ENCODE peak calls at places on chromosomes 1 and 21, in ten cellular contexts. J, U, G, Y, D, Z, R, K, M and C are unnamed samples.

GRCh38 chr1:17545354-17545753 is 5.9 kb downstream of the ARHGEF10L start:
- DNase-seq in Y (peak; percentile 64), U (peak; percentile 43), K (no peak), Z (peak; percentile 45), D (no peak), J (no peak), R (no peak), M (no peak), G (no peak), C (no peak)

GRCh38 chr1:190475394-190476250 is 2.0 kb downstream of the BRINP3 start:
- DNase-seq in R (no peak), G (peak; percentile 39), J (no peak), K (peak; percentile 82), Y (no peak), M (no peak), D (no peak), Z (peak; percentile 66), U (no peak), C (no peak)

GRCh38 chr1:44714944-44715571 is 15.9 kb downstream of the RNU5D-1 start:
- DNase-seq in G (peak; percentile 69), Y (peak; percentile 77), M (peak; percentile 61), K (peak; percentile 90), Z (peak; percentile 73), J (peak; percentile 43), U (peak; percentile 66), R (peak; percentile 72), D (peak; percentile 79), C (peak; percentile 76)

GRCh38 chr21:46161800-46162592 is 6.6 kb upstream of the FTCD start:
- DNase-seq in Y (no peak), Z (peak; percentile 12), M (peak; percentile 60), G (no peak), J (no peak), U (no peak), K (no peak), R (no peak), D (no peak), C (no peak)

GRCh38 chr1:90387825-90388224 is 329.3 kb downstream of the BARHL2 start:
- DNase-seq in Z (no peak), G (no peak), D (no peak), K (no peak), M (no peak), Y (no peak), U (no peak), J (no peak), R (no peak), C (no peak)

GRCh38 chr1:226814751-226815496 is 55.5 kb upstream of the PSEN2 start:
- DNase-seq in D (no peak), G (no peak), Y (peak; percentile 100), R (peak; percentile 63), K (no peak), J (peak; percentile 60), U (peak; percentile 89), Z (peak; percentile 79), M (peak; percentile 93), C (peak; percentile 87)

GRCh38 chr21:39141502-39141901 is 41.7 kb downstream of the PSMG1 start:
- DNase-seq in J (no peak), R (no peak), D (no peak), K (no peak), M (no peak), Z (peak; percentile 41), G (no peak), Y (no peak), U (no peak), C (no peak)

GRCh38 chr1:206556047-206556747 is 48.9 kb downstream of the RASSF5 start:
- DNase-seq in K (no peak), G (no peak), D (peak; percentile 76), J (no peak), R (no peak), U (no peak), Z (no peak), M (no peak), Y (no peak), C (no peak)

GRCh38 chr21:15058718-15059316 is 6.0 kb downstream of the NRIP1 start:
- DNase-seq in U (peak; percentile 29), Y (peak; percentile 47), J (no peak), M (no peak), K (no peak), Z (no peak), G (no peak), R (no peak), D (no peak), C (no peak)

GRCh38 chr1:96481410-96481809 is 240.2 kb upstream of the PTBP2 start:
- DNase-seq in U (no peak), R (no peak), J (no peak), Z (no peak), G (no peak), Y (no peak), M (no peak), K (no peak), D (no peak), C (no peak)

GRCh38 chr1:65265296-65266271 is 43.8 kb upstream of the DNAJC6 start:
- DNase-seq in G (peak; percentile 65), U (peak; percentile 46), K (peak; percentile 89), M (peak; percentile 13), Z (peak; percentile 36), Y (peak; percentile 42), R (peak; percentile 53), D (peak; percentile 38), J (peak; percentile 65), C (peak; percentile 67)

GRCh38 chr1:20361805-20362381 is 71.2 kb downstream of the VWA5B1 start:
- DNase-seq in G (peak; percentile 88), Z (peak; percentile 75), K (peak; percentile 97), J (peak; percentile 75), Y (peak; percentile 62), D (peak; percentile 47), R (peak; percentile 32), M (no peak), U (peak; percentile 55), C (peak; percentile 71)

GRCh38 chr1:218496561-218496960 is 151.4 kb downstream of the TGFB2 start:
- DNase-seq in J (no peak), Z (no peak), D (no peak), U (peak; percentile 100), G (no peak), M (no peak), K (no peak), R (no peak), Y (peak; percentile 100), C (peak; percentile 73)

GRCh38 chr21:45877821-45878469 is 103.6 kb upstream of the COL6A1 start:
- DNase-seq in R (no peak), Y (peak; percentile 61), J (no peak), Z (no peak), G (no peak), D (no peak), M (no peak), U (no peak), K (no peak), C (no peak)

GRCh38 chr1:168535536-168535935 is 8.3 kb downstream of the XCL2 start:
- DNase-seq in U (no peak), Y (no peak), R (no peak), K (no peak), Z (no peak), J (no peak), D (peak; percentile 44), G (no peak), M (no peak), C (no peak)

GRCh38 chr1:221793439-221794078 is 51.7 kb upstream of the DUSP10 start:
- DNase-seq in D (peak; percentile 59), M (no peak), J (no peak), G (no peak), R (no peak), Y (no peak), K (no peak), Z (no peak), U (no peak), C (no peak)

GRCh38 chr1:66294692-66295384 is 239.1 kb upstream of the SGIP1 start:
- DNase-seq in U (peak; percentile 77), Z (no peak), G (no peak), J (no peak), R (no peak), D (peak; percentile 34), Y (peak; percentile 85), M (no peak), K (no peak), C (peak; percentile 19)

DNA sequence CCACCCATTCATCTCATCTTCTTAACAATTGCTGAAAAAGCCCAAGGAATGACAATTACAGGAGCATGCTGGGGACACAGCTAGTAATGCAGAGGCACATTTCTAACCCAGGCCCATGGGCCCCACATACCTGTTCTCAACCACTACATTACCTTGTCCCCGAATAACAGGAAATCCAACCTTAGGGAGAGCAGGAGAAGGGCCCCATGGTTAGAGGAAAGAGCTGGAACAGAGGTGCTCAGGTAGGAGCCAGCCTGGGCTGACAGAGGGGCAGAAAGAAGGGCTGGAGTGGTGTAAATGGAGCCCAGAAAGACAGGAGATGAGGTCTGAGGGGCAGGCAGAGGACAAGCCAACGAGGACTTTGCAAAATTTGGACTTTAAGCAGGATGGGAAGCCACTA is 11.4 kb upstream of the S100A8 start:
- DNase-seq in U (no peak), R (no peak), G (no peak), Y (no peak), J (no peak), K (peak; percentile 16), Z (no peak), D (no peak), M (no peak), C (no peak)
- TF ChIP-seq CTCF in U (no peak), R (no peak), G (no peak), Y (no peak), J (no peak), K (no peak), Z (no peak), D (no peak), M (no peak), C (no peak)

GRCh38 chr21:44255519-44255981 is 6.1 kb downstream of the DNMT3L start:
- DNase-seq in M (no peak), U (no peak), D (no peak), K (no peak), R (no peak), Z (no peak), G (no peak), J (no peak), Y (no peak), C (no peak)
- TF ChIP-seq CTCF in M (no peak), U (no peak), D (no peak), K (no peak), R (no peak), Z (no peak), G (no peak), J (no peak), Y (no peak), C (no peak)

DNA sequence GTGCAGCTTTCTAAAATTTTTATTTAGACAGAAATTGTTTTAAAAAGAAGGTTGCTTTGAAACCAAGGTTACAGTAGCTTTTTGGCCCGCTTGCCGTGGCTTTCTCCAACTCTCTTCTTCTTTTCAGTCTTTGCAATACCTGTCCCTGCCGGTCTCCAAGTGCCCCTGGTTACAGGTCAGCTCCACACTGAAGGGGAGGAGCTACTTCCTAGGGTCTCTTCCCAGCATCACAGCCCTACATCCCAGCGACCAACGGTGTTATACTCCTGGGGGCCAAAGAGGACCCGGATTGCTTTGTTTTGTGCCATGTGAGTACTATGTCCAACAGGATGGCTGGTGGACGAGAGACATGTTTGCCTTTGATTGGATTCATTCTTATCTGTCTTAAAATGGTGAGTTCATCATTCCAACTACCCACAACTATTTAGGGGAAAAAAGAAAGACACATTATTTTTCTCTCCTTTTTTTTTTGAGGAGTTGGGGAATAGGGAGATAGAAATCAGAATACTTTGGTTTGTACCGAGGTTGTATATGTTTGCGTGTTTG is at the start of gene FNDC7:
- DNase-seq in U (no peak), G (no peak), K (peak; percentile 76), Z (no peak), M (no peak), R (no peak), D (no peak), J (no peak), Y (no peak), C (no peak)
- TF ChIP-seq CTCF in U (no peak), G (no peak), K (no peak), Z (no peak), M (no peak), R (no peak), D (no peak), J (no peak), Y (no peak), C (no peak)

GRCh38 chr1:36591278-36591677 is 108.6 kb upstream of the CSF3R start:
- DNase-seq in M (no peak), R (no peak), K (no peak), J (no peak), U (no peak), Y (no peak), D (peak; percentile 5), Z (no peak), G (no peak), C (no peak)
- TF ChIP-seq CTCF in M (no peak), R (no peak), K (peak; percentile 60), J (no peak), U (no peak), Y (no peak), D (no peak), Z (no peak), G (no peak), C (no peak)